ENCODE peak calls at places on chromosomes 16 and 17, in seven cellular contexts. V is gastrocnemius medialis, Z is SK-N-SH, K is transverse colon, W is esophagus squamous epithelium, R is colonic mucosa, S is Caco-2. N is an unnamed sample.

GRCh38 chr17:7004398-7005253 is 7.8 kb upstream of the RNASEK start:
- DNase-seq in V (no peak), Z (peak; percentile 70), K (no peak), W (no peak), R (peak; percentile 36), S (no peak), N (no peak)

GRCh38 chr17:42843358-42843934 is 934 bp upstream of the AOC2 start:
- DNase-seq in V (no peak), Z (peak; percentile 80), K (no peak), W (no peak), R (peak; percentile 48), S (no peak), N (no peak)

GRCh38 chr17:45675012-45675411 is 109.1 kb upstream of the CRHR1 start:
- DNase-seq in V (no peak), Z (no peak), K (no peak), W (no peak), R (no peak), S (no peak), N (no peak)

GRCh38 chr17:74164446-74165045 is 38.9 kb upstream of the RPL38 start:
- DNase-seq in V (no peak), Z (no peak), K (no peak), W (no peak), R (no peak), S (peak; percentile 11), N (no peak)

GRCh38 chr16:57261806-57262205 is 16.7 kb downstream of the ARL2BP start:
- DNase-seq in V (peak; percentile 4), Z (peak; percentile 7), K (no peak), W (no peak), R (no peak), S (peak; percentile 22), N (peak; percentile 29)

GRCh38 chr17:78144146-78144719 is 2.0 kb upstream of the C17orf99 start:
- DNase-seq in V (peak; percentile 63), Z (peak; percentile 73), K (peak; percentile 87), W (no peak), R (peak; percentile 90), S (no peak), N (peak; percentile 94)

GRCh38 chr17:8904201-8904600 is 36.7 kb upstream of the PIK3R6 start:
- DNase-seq in V (no peak), Z (no peak), K (no peak), W (no peak), R (no peak), S (no peak), N (no peak)

GRCh38 chr16:81542609-81543570 is 98.3 kb downstream of the CMIP start:
- DNase-seq in V (no peak), Z (no peak), K (no peak), W (no peak), R (no peak), S (peak; percentile 59), N (peak; percentile 66)

GRCh38 chr17:32281011-32281451 is 15.4 kb downstream of the RHBDL3 start:
- DNase-seq in V (no peak), Z (no peak), K (no peak), W (no peak), R (no peak), S (no peak), N (no peak)

GRCh38 chr17:48576479-48577309 is 1.5 kb downstream of the HOXB4 start:
- DNase-seq in V (no peak), Z (no peak), K (no peak), W (no peak), R (no peak), S (no peak), N (peak; percentile 83)

GRCh38 chr16:87058728-87059250 is 258.4 kb downstream of the C16orf95 start:
- DNase-seq in V (no peak), Z (no peak), K (no peak), W (no peak), R (no peak), S (no peak), N (no peak)

GRCh38 chr17:81928497-81929252 is 1.1 kb upstream of the MAFG start:
- DNase-seq in V (no peak), Z (peak; percentile 80), K (no peak), W (no peak), R (no peak), S (no peak), N (no peak)

GRCh38 chr17:39513915-39514314 is 52.6 kb downstream of the CDK12 start:
- DNase-seq in V (no peak), Z (no peak), K (no peak), W (no peak), R (no peak), S (no peak), N (no peak)

DNA sequence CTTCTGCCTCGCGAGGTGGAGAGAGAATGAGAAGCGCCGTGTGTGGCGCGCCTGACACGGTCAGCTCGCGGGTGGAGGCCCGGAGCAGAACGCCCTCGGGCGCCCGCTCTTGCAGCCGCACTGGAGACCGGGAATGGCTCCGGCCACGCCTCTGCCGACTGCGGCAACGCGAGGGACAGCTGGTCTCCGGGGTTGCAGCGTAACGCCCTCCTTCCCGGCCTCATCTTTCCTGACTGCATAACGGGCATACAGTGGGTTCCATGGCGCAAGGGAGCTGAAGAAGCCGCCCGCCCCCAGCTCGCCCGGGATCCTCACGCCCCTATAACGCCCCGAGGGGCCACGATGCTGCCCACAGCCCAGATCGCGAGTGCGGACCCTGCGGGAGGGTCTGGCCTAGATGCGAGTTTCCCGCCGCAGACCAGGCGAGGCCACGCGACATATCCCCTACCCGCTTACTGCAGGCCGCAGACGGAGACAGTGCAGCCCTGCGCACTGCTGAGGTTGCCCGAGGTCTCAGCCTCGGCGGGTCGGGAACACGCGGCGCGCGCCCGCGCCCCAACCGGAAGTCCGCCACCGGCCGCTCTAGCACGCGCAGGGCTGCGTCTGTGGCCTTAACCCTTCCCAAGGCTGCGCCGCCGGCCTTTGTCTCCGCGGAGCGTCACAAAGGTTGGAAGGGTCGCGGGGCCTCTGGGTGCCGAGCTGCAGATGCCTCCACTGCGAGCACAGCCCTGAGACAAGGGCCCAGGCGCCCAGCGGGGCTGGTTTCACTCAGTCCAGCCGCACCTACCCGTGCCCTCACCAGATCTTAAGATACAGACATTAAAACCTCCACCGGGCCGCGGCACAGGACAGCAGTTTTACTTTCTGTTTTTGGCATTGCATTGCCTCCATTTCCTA is 18.8 kb downstream of the BCL7C start:
- DNase-seq in V (peak; percentile 84), Z (peak; percentile 93), K (peak; percentile 93), W (peak; percentile 50), R (peak; percentile 93), S (peak; percentile 91), N (peak; percentile 97)
- H3K36me3 ChIP-seq in V (peaks cover 5% of the 10 kb centered on the region), Z (peaks cover 7% of the 10 kb centered on the region), K (no peaks in the 10 kb centered on the region), W (no peaks in the 10 kb centered on the region), R (no peaks in the 10 kb centered on the region), S (no peaks in the 10 kb centered on the region), N (no peaks in the 10 kb centered on the region)

GRCh38 chr16:72107371-72107770 is 13.7 kb downstream of the DHX38 start:
- DNase-seq in V (no peak), Z (no peak), K (no peak), W (no peak), R (no peak), S (no peak), N (no peak)

GRCh38 chr16:72108353-72109102 is 14.9 kb downstream of the DHX38 start:
- DNase-seq in V (no peak), Z (no peak), K (no peak), W (no peak), R (no peak), S (no peak), N (no peak)

GRCh38 chr16:72105978-72106377 is 12.3 kb downstream of the DHX38 start:
- DNase-seq in V (no peak), Z (no peak), K (no peak), W (no peak), R (no peak), S (no peak), N (no peak)

GRCh38 chr16:72101195-72101594 is 7.5 kb downstream of the DHX38 start:
- DNase-seq in V (no peak), Z (no peak), K (no peak), W (no peak), R (no peak), S (no peak), N (no peak)

GRCh38 chr16:72104905-72105304 is 11.3 kb downstream of the DHX38 start:
- DNase-seq in V (no peak), Z (no peak), K (no peak), W (no peak), R (no peak), S (no peak), N (no peak)
- H3K36me3 ChIP-seq in V (peaks cover 100% of the 10 kb centered on the region), Z (peaks cover 98% of the 10 kb centered on the region), K (peaks cover 6% of the 10 kb centered on the region), W (peaks cover 93% of the 10 kb centered on the region), R (peaks cover 61% of the 10 kb centered on the region), S (peaks cover 19% of the 10 kb centered on the region), N (peaks cover 97% of the 10 kb centered on the region)

DNA sequence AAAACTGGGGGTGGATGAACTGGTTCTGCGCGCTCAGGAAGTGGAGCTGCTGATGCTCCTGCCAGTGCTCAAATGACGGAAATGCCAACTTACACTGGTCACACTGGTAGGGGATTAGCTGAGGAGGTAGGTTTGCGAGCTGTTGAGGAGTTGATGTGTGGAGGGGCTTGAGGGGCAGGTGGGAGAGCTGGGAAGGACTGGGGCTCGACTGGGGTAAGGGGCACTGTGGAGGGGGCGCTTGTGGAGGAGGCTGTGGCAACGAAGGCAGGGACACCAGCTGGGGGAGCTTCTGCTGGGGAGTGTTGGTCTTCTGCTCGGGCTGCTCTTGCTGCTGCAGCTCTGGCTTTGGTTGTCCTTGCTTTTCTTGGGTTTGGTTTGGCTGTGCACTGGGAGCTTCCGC is 252.9 kb downstream of the ZFHX3 start:
- DNase-seq in V (no peak), Z (no peak), K (no peak), W (no peak), R (no peak), S (no peak), N (no peak)
- H3K36me3 ChIP-seq in V (peaks cover 76% of the 10 kb centered on the region), Z (peaks cover 90% of the 10 kb centered on the region), K (no peaks in the 10 kb centered on the region), W (peaks cover 11% of the 10 kb centered on the region), R (no peaks in the 10 kb centered on the region), S (peaks cover 2% of the 10 kb centered on the region), N (peaks cover 31% of the 10 kb centered on the region)

DNA sequence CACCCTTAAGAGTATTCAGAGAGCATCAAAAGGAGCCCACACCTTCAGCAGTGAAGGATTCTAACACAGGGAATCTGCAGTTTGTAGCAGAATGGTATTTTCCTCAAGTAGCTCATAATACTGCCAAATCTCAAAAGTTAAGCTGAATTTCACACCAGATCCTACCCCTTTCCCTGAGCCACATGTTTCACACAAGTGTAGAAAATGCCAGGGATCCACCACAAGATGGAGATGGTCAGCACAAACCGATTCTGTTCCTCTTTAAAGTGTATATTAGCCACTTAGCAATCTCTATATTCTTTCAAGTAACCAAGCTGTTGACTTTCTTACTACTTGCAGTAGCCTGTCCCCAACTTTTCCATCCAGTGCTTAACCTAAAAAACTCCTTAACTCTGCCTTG is 13.2 kb downstream of the GINS2 start:
- DNase-seq in V (no peak), Z (no peak), K (no peak), W (no peak), R (no peak), S (no peak), N (no peak)
- H3K36me3 ChIP-seq in V (peaks cover 33% of the 10 kb centered on the region), Z (peaks cover 74% of the 10 kb centered on the region), K (no peaks in the 10 kb centered on the region), W (peaks cover 13% of the 10 kb centered on the region), R (peaks cover 5% of the 10 kb centered on the region), S (peaks cover 22% of the 10 kb centered on the region), N (peaks cover 35% of the 10 kb centered on the region)

DNA sequence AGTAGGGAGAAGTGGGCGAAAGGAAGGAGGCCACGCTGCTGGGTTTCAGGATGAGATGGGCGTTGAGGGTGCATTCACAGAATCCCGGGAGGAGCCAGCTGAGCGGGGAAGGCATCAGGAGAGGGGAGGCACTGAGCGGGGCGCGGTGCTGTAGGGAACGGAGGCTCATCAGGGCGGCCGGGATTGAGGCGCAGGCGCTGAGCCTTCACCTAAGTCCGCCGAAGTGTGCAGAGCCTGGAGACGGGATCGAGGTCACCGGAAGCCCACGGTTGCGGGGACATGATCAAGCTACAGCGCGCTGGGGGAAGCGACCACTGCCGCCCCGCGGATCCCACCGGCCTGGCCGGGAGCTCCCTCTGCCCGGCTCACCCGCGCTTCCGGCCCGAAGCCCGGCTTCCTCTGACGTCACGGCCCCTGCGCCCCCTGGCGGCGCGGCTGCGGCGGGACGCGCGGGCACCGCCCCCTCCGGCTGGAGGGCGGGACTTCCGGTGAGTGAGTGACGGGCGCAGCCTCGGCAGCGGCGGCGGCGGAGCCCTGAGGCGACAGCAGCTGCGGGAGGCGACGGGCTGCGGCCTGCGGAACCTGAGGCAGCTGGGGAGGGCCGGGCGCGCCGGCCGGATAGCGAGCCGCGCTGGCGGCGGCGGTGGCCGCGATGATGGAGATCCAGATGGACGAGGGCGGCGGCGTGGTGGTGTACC is at the start of gene MAPK8IP3:
- DNase-seq in V (peak; percentile 88), Z (peak; percentile 99), K (peak; percentile 94), W (peak; percentile 62), R (peak; percentile 93), S (peak; percentile 85), N (peak; percentile 96)
- H3K36me3 ChIP-seq in V (no peaks in the 10 kb centered on the region), Z (peaks cover 16% of the 10 kb centered on the region), K (no peaks in the 10 kb centered on the region), W (no peaks in the 10 kb centered on the region), R (no peaks in the 10 kb centered on the region), S (peaks cover 1% of the 10 kb centered on the region), N (no peaks in the 10 kb centered on the region)

N was measured in kidney.